ENCODE peak calls at places on chromosomes 4 and X, in six cellular contexts. P is anterior cingulate cortex; O is T1000; M is T-helper 1 cell; C is activated CD4-positive, alpha-beta T cell treated with anti-CD3 and anti-CD28 coated beads, Interleukin-2, amount 10 ng/mL, durations not matched to agents 7 days and 5 days; V is NCI-H1417. Q is an unnamed sample.
A peak's percentile ranks its signal among the peaks of the same experiment; 100 is the strongest.

GRCh38 chr4:100954048-100954447 is 393.3 kb downstream of the PPP3CA start:
- DNase-seq in P (no peak), O (no peak), M (no peak), C (no peak), V (no peak), Q (no peak)

GRCh38 chrX:12997898-12998687 is 23.2 kb downstream of the TMSB4X start:
- DNase-seq in P (peak; percentile 2), O (no peak), M (peak; percentile 36), C (no peak), V (no peak), Q (peak; percentile 77)

GRCh38 chr4:30719363-30720020 is 677 bp upstream of the PCDH7 start:
- DNase-seq in P (peak; percentile 42), O (peak; percentile 52), M (no peak), C (no peak), V (peak; percentile 69), Q (peak; percentile 41)

GRCh38 chrX:125198546-125198945 is 121.1 kb upstream of the TEX13C start:
- DNase-seq in P (no peak), O (no peak), M (no peak), C (no peak), V (no peak), Q (no peak)

GRCh38 chr4:25861951-25862410 is 807 bp downstream of the SEL1L3 start:
- DNase-seq in P (no peak), O (no peak), M (peak; percentile 70), C (peak; percentile 49), V (peak; percentile 70), Q (no peak)

GRCh38 chrX:920234-920799 is 289.7 kb downstream of the SHOX start:
- DNase-seq in P (no peak), O (no peak), M (no peak), C (no peak), V (no peak), Q (no peak)

GRCh38 chr4:74094227-74094626 is 4.8 kb downstream of the CXCL2 start:
- DNase-seq in P (no peak), O (no peak), M (no peak), C (no peak), V (no peak), Q (no peak)

GRCh38 chr4:83013420-83013867 is 2.8 kb upstream of the LIN54 start:
- DNase-seq in P (no peak), O (no peak), M (no peak), C (no peak), V (peak; percentile 86), Q (no peak)

GRCh38 chr4:28723371-28723770 is 1862.7 kb downstream of the STIM2 start:
- DNase-seq in P (no peak), O (no peak), M (no peak), C (no peak), V (no peak), Q (no peak)

GRCh38 chrX:97597954-97598353 is 714.2 kb downstream of the RPA4 start:
- DNase-seq in P (no peak), O (no peak), M (peak; percentile 78), C (peak; percentile 11), V (no peak), Q (no peak)

GRCh38 chr4:90002406-90003040 is 107.9 kb downstream of the MMRN1 start:
- DNase-seq in P (no peak), O (no peak), M (no peak), C (no peak), V (no peak), Q (no peak)

GRCh38 chr4:99586322-99586721 is 11.7 kb downstream of the MTTP start:
- DNase-seq in P (no peak), O (no peak), M (no peak), C (no peak), V (peak; percentile 76), Q (no peak)